ENCODE peak calls at places on chromosomes 4 and X, in eight cellular contexts. L is stomach, Z is BJ, W is cardiac muscle cell, J is fibroblast of lung, T is tibial nerve, N is suprapubic skin, R is psoas muscle. X is an unnamed sample. For H3K27me3, the result is how much of the 10 kb centered on the place peaks cover.

GRCh38 chr4:100462206-100462605 is 55.6 kb downstream of the EMCN start:
- DNase-seq in Z (no peak), R (no peak), L (no peak), W (no peak), T (no peak), N (no peak), J (peak), X (no peak)

GRCh38 chrX:21708116-21708515 is 49.8 kb downstream of the SMPX start:
- DNase-seq in L (no peak), R (no peak), N (no peak), T (no peak), W (peak), Z (no peak), J (peak), X (no peak)

GRCh38 chr4:37946503-37947179 is 13.6 kb upstream of the PTTG2 start:
- DNase-seq in Z (no peak), J (no peak), W (no peak), T (no peak), L (no peak), N (no peak), R (peak), X (no peak)

GRCh38 chr4:26785312-26785711 is 75.3 kb upstream of the STIM2 start:
- DNase-seq in R (no peak), N (no peak), W (no peak), L (no peak), T (no peak), J (no peak), Z (no peak), X (no peak)

GRCh38 chr4:23978031-23978430 is 88.2 kb upstream of the PPARGC1A start:
- DNase-seq in W (no peak), Z (peak), N (no peak), L (no peak), J (peak), R (no peak), T (no peak), X (no peak)

GRCh38 chrX:56564182-56564885 is 907 bp downstream of the UBQLN2 start:
- DNase-seq in Z (no peak), J (peak), T (peak), W (peak), L (no peak), N (no peak), R (peak), X (peak)

GRCh38 chr4:173529505-173530325 is at the start of gene HAND2:
- DNase-seq in J (peak), W (peak), R (no peak), Z (peak), N (peak), T (no peak), L (no peak), X (no peak)

GRCh38 chr4:176792348-176793059 is at the start of gene VEGFC:
- DNase-seq in T (no peak), N (peak), Z (no peak), W (peak), J (peak), L (peak), R (peak), X (no peak)

GRCh38 chrX:133444952-133445831 is 29.9 kb upstream of the GPC4 start:
- DNase-seq in T (no peak), J (peak), R (no peak), W (peak), L (no peak), Z (no peak), N (no peak), X (no peak)

GRCh38 chrX:151537572-151537971 is 25.9 kb upstream of the PASD1 start:
- DNase-seq in J (no peak), Z (no peak), N (no peak), L (no peak), R (no peak), W (no peak), T (no peak), X (no peak)

GRCh38 chrX:153951683-153952372 is 7.4 kb upstream of the RENBP start:
- DNase-seq in L (no peak), R (no peak), T (no peak), Z (no peak), N (no peak), W (no peak), J (no peak), X (no peak)

GRCh38 chrX:129925305-129926092 is 19.5 kb downstream of the UTP14A start:
- DNase-seq in Z (peak), N (peak), W (peak), R (peak), T (peak), L (peak), J (peak), X (peak)

GRCh38 chrX:102517331-102517730 is 792 bp upstream of the TMSB15A start:
- DNase-seq in J (peak), W (no peak), L (no peak), R (no peak), T (no peak), Z (no peak), N (no peak), X (no peak)

GRCh38 chr4:112418092-112418491 is 97.9 kb downstream of the NEUROG2 start:
- DNase-seq in N (no peak), J (no peak), T (no peak), W (peak), R (no peak), L (no peak), Z (no peak), X (no peak)

GRCh38 chrX:40107291-40108083 is 9.7 kb upstream of the BCOR start:
- DNase-seq in N (no peak), W (peak), L (peak), R (peak), Z (no peak), J (no peak), T (no peak), X (no peak)

GRCh38 chrX:23435108-23435507 is 100.5 kb downstream of the PTCHD1 start:
- DNase-seq in W (no peak), L (no peak), N (no peak), R (no peak), T (no peak), Z (no peak), J (no peak), X (no peak)

GRCh38 chr4:171532968-171533367 is 280.2 kb upstream of the GALNTL6 start:
- DNase-seq in W (peak), R (no peak), L (no peak), T (no peak), N (no peak), Z (no peak), J (no peak), X (no peak)

GRCh38 chrX:15570145-15570544 is 30.6 kb downstream of the ACE2 start:
- DNase-seq in W (no peak), N (no peak), L (no peak), R (no peak), T (no peak), Z (no peak), J (no peak), X (no peak)

GRCh38 chrX:15567267-15567666 is 33.5 kb downstream of the ACE2 start:
- DNase-seq in N (no peak), L (no peak), T (no peak), J (no peak), W (no peak), Z (no peak), R (no peak), X (no peak)

GRCh38 chrX:15564981-15565579 is 35.7 kb downstream of the ACE2 start:
- DNase-seq in W (peak), J (peak), L (peak), Z (peak), R (peak), T (peak), N (peak), X (no peak)

GRCh38 chrX:15566244-15566643 is 34.5 kb downstream of the ACE2 start:
- DNase-seq in N (no peak), W (no peak), Z (no peak), T (no peak), L (no peak), R (no peak), J (no peak), X (no peak)

GRCh38 chrX:15567886-15568616 is 32.7 kb downstream of the ACE2 start:
- DNase-seq in N (no peak), L (no peak), J (peak), W (no peak), T (no peak), Z (no peak), R (no peak), X (no peak)
- TF ChIP-seq CTCF in N (no peak), L (no peak), J (peak), W (peak), T (no peak), Z (no peak), R (no peak), X (peak)

GRCh38 chr4:99022566-99022965 is 27.0 kb downstream of the METAP1 start:
- DNase-seq in N (no peak), L (no peak), J (no peak), R (no peak), T (no peak), Z (no peak), W (no peak), X (no peak)
- H3K4me3 ChIP-seq in N (no peak), L (no peak), J (no peak), R (no peak), T (no peak), Z (no peak), W (no peak), X (no peak)

DNA sequence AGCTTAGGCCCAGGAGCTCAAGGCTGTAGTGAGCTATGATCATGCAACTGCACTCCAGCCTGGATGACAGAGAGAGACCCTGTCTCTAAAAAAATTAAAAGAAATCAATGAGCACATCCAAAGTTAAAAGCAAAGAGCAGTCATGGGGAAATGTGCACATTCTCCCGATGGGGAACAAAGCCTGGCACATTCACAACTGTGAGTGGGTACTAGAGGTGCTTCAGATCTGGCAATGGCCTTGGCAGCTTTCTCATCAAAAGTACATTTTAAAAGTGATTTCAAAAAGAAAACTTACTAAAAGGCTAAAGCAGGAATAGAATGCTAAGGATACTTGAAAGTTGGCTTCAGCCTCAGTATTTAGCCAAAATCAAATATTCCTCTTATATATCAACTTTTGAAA is 145.9 kb upstream of the MAOA start:
- DNase-seq in R (no peak), T (no peak), W (no peak), J (no peak), L (no peak), N (no peak), Z (no peak), X (no peak)
- H3K27me3 ChIP-seq in R (under half), T (under half), W (under half), J (under half), L (under half), N (under half), Z (under half), X (under half)

DNA sequence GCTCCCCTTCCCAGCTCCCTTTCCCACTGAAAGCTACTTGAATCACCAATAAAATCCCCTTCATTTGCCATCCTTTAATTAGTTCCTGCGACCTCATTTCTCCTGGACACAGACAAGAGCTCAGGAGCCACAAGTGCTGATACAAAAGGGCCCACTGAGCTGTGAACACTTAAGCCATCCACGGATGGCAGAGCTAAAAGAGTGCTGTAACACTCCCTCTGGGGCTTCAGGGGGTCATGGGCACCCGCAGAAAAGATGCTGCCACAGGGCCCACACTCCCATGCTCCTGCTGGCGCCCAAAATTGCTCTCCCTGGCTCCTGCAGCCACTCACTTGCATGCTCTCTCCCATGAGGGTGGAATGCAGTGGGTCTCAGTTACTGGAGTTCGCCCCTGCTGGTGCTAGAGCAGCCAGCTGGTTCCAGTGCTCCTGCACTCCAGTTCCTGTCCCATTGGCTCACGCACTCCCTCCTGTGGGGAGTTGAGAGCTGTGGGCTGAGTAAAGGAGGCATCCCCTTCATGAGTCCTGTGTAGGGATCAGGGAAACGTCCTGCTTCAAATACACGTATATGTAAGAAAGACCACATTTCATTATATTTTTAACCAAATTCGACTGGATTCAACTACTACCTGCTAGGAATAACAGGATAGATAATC is 1291.0 kb downstream of the ARAP2 start:
- DNase-seq in T (no peak), L (no peak), J (no peak), W (no peak), R (no peak), N (no peak), Z (no peak), X (no peak)
- TF ChIP-seq CTCF in T (no peak), L (no peak), J (no peak), W (no peak), R (no peak), N (no peak), Z (no peak), X (no peak)

DNA sequence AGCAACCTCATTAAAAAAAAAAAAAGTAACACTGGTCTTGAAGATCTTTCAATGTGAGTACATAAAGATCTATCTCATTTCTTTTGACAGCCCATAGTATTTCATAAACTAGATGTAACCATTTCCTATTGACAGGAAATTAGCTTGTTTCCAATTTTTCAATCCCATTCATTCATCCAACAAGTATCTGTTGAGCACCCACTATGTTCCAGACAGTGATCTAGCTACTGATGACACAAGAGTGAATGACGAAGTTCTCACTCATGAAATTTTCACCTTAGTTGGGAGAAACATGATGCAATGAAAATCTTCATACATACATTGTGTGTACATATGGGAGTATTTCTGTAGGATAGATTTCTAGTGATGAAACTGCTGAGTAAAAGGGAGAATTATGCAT is 1.7 kb downstream of the CD38 start:
- DNase-seq in L (no peak), N (no peak), W (no peak), J (no peak), T (no peak), Z (no peak), R (no peak), X (no peak)
- H3K4me3 ChIP-seq in L (peak), N (peak), W (no peak), J (peak), T (peak), Z (no peak), R (peak), X (no peak)

X was measured in kidney epithelial cell.